ENCODE peak calls at places on chromosomes 13 and 19, in six cellular contexts. H is NCI-H1417, E is aorta, T is putamen, N is iris pigment epithelial cell, M is frontal cortex. Q is an unnamed sample.

GRCh38 chr13:37905736-37906135 is 36.2 kb upstream of the TRPC4 start:
- DNase-seq in T (no peak), H (no peak), N (no peak), E (no peak), M (no peak), Q (no peak)

GRCh38 chr13:97905517-97905916 is 48.0 kb upstream of the IPO5 start:
- DNase-seq in E (no peak), M (no peak), H (no peak), N (no peak), T (no peak), Q (no peak)

GRCh38 chr13:96994030-96994848 is at the start of gene OXGR1:
- DNase-seq in H (peak), T (no peak), M (no peak), E (peak), N (no peak), Q (no peak)

GRCh38 chr13:73765651-73766384 is 368.4 kb downstream of the KLF12 start:
- DNase-seq in H (peak), E (peak), M (no peak), T (peak), N (peak), Q (peak)

GRCh38 chr13:112686364-112686763 is 3.5 kb upstream of the ATP11A start:
- DNase-seq in M (no peak), E (no peak), N (no peak), H (no peak), T (no peak), Q (no peak)

GRCh38 chr13:38346764-38347163 is 2.9 kb upstream of the UFM1 start:
- DNase-seq in N (no peak), H (peak), T (no peak), M (no peak), E (no peak), Q (no peak)

GRCh38 chr19:4639531-4640246 is 373 bp downstream of the TNFAIP8L1 start:
- DNase-seq in N (no peak), E (peak), H (peak), M (no peak), T (no peak), Q (no peak)

GRCh38 chr19:55097864-55098715 is 19.3 kb downstream of the PPP1R12C start:
- DNase-seq in T (no peak), M (no peak), N (no peak), H (no peak), E (peak), Q (no peak)

GRCh38 chr13:30629527-30629926 is 11.8 kb downstream of the USPL1 start:
- DNase-seq in E (no peak), T (no peak), N (no peak), H (no peak), M (no peak), Q (no peak)

GRCh38 chr13:80363890-80364503 is 23.1 kb upstream of the SPRY2 start:
- DNase-seq in M (no peak), N (peak), H (peak), E (no peak), T (peak), Q (peak)

GRCh38 chr19:18205180-18205915 is 1.5 kb upstream of the RAB3A start:
- DNase-seq in N (peak), E (peak), T (peak), M (peak), H (peak), Q (no peak)

GRCh38 chr13:22801402-22802003 is 379.3 kb upstream of the SGCG start:
- DNase-seq in H (peak), N (peak), E (no peak), M (no peak), T (peak), Q (no peak)

GRCh38 chr19:9323557-9323918 is 441 bp upstream of the ZNF559 start:
- DNase-seq in M (peak), E (peak), H (peak), T (peak), N (peak), Q (peak)

GRCh38 chr19:40266111-40266510 is 19.0 kb downstream of the AKT2 start:
- DNase-seq in T (no peak), M (no peak), E (no peak), H (peak), N (no peak), Q (no peak)

GRCh38 chr13:64414381-64414780 is 2815.8 kb downstream of the PCDH9 start:
- DNase-seq in H (no peak), T (no peak), N (peak), E (no peak), M (no peak), Q (no peak)

GRCh38 chr19:56253737-56254136 is 18.8 kb upstream of the EDDM13 start:
- DNase-seq in N (peak), M (peak), T (peak), H (peak), E (no peak), Q (peak)

GRCh38 chr19:48918071-48918470 is 15.4 kb upstream of the DHDH start:
- DNase-seq in E (no peak), T (no peak), M (no peak), N (no peak), H (no peak), Q (no peak)

Q was measured in COLO829.